ENCODE peak calls at places on chromosomes 7 and 10, in eight cellular contexts. T, Q, W, O, F, M, B and P are unnamed samples.
A peak's percentile ranks its signal among the peaks of the same experiment; 100 is the strongest.

GRCh38 chr10:11958956-11959355 is 83.7 kb downstream of the UPF2 start:
- DNase-seq in T (no peak), Q (no peak), W (no peak), O (no peak), F (no peak), M (no peak), B (no peak), P (no peak)

GRCh38 chr7:159031135-159031701 is 113.4 kb downstream of the VIPR2 start:
- DNase-seq in T (peak; percentile 84), Q (no peak), W (no peak), O (peak; percentile 66), F (no peak), M (no peak), B (no peak), P (no peak)

GRCh38 chr7:25087855-25088254 is 37.2 kb downstream of the CYCS start:
- DNase-seq in T (no peak), Q (no peak), W (no peak), O (no peak), F (no peak), M (no peak), B (no peak), P (no peak)

GRCh38 chr7:25424113-25424512 is 195.8 kb upstream of the NPVF start:
- DNase-seq in T (no peak), Q (no peak), W (no peak), O (no peak), F (no peak), M (no peak), B (no peak), P (no peak)

GRCh38 chr7:93092757-93093370 is 24.9 kb downstream of the SAMD9 start:
- DNase-seq in T (no peak), Q (no peak), W (no peak), O (no peak), F (no peak), M (no peak), B (peak; percentile 37), P (peak; percentile 35)

GRCh38 chr7:125834421-125834820 is 904.8 kb upstream of the POT1 start:
- DNase-seq in T (no peak), Q (no peak), W (no peak), O (no peak), F (no peak), M (no peak), B (no peak), P (no peak)

GRCh38 chr10:48788551-48788950 is 103.9 kb downstream of the WDFY4 start:
- DNase-seq in T (no peak), Q (no peak), W (no peak), O (no peak), F (no peak), M (no peak), B (no peak), P (no peak)

GRCh38 chr7:130917669-130918128 is 183.7 kb upstream of the KLF14 start:
- DNase-seq in T (no peak), Q (no peak), W (no peak), O (no peak), F (no peak), M (no peak), B (peak; percentile 74), P (peak; percentile 82)

GRCh38 chr10:91091780-91092179 is 128.7 kb upstream of the PCGF5 start:
- DNase-seq in T (no peak), Q (no peak), W (no peak), O (no peak), F (no peak), M (no peak), B (no peak), P (no peak)

GRCh38 chr7:46993396-46993795 is 588.5 kb downstream of the TNS3 start:
- DNase-seq in T (no peak), Q (no peak), W (no peak), O (no peak), F (no peak), M (no peak), B (peak; percentile 72), P (no peak)

GRCh38 chr10:42574336-42574735 is 64.0 kb downstream of the ZNF33B start:
- DNase-seq in T (no peak), Q (no peak), W (no peak), O (no peak), F (no peak), M (no peak), B (no peak), P (no peak)

GRCh38 chr7:101630591-101630990 is 1.5 kb upstream of the MYL10 start:
- DNase-seq in T (no peak), Q (peak; percentile 30), W (peak; percentile 54), O (no peak), F (no peak), M (no peak), B (peak; percentile 86), P (no peak)

GRCh38 chr7:24328050-24328449 is 44.1 kb downstream of the NPY start:
- DNase-seq in T (no peak), Q (no peak), W (no peak), O (no peak), F (no peak), M (no peak), B (no peak), P (no peak)

GRCh38 chr7:73647725-73648592 is 19.7 kb upstream of the VPS37D start:
- DNase-seq in T (no peak), Q (no peak), W (no peak), O (peak; percentile 73), F (peak; percentile 43), M (peak; percentile 83), B (no peak), P (peak; percentile 93)

GRCh38 chr10:1972406-1972805 is 235.1 kb upstream of the ADARB2 start:
- DNase-seq in T (no peak), Q (no peak), W (no peak), O (no peak), F (no peak), M (no peak), B (no peak), P (no peak)

GRCh38 chr10:103259989-103260388 is 14.3 kb downstream of the RPEL1 start:
- DNase-seq in T (no peak), Q (no peak), W (no peak), O (no peak), F (no peak), M (no peak), B (peak; percentile 44), P (no peak)

GRCh38 chr10:88427024-88427423 is 156.1 kb downstream of the RNLS start:
- DNase-seq in T (no peak), Q (no peak), W (no peak), O (no peak), F (no peak), M (no peak), B (no peak), P (peak; percentile 13)

GRCh38 chr10:72080042-72081035 is 8.0 kb downstream of the SPOCK2 start:
- DNase-seq in T (no peak), Q (no peak), W (no peak), O (no peak), F (no peak), M (no peak), B (no peak), P (no peak)

DNA sequence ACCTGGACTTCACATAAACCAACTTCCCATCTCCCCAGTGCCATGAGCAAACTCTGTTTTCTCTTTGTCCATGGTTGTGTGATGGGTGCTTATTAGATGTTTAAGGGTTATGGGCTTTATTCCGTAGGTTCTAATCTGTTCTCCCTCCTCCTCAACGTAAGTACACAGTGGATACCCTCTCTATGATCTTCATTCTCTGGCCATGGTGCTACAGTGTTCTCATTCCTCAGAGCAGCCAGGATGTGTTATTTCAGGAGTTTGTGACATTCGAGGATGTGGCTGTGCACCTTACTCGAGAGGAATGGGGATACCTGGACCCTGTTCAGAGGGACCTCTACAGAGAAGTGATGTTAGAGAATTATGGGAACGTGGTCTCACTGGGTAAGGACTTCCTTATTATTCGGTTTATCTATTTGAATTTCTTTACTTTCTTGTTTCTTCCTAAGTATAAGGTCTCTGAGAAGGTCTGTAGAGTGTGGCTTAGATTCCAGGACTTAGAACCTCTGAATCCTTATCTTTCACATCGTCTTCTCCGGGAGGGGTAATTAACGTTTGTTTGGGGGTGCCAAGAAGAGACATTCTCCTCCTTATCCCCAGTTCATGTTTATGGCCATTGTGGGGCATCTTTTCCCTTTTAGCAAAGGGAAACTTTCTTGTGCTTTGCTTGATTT is 3.8 kb downstream of the ZNF655 start:
- DNase-seq in T (no peak), Q (no peak), W (no peak), O (no peak), F (no peak), M (no peak), B (no peak), P (no peak)
- H3K27ac ChIP-seq in T (no peak overlapping the region), Q (peak overlapping the region; percentile 98), W (peak overlapping the region; percentile 83), O (no peak overlapping the region), F (peak overlapping the region; percentile 59), M (peak overlapping the region; percentile 21), B (peak overlapping the region; percentile 86), P (peak overlapping the region; percentile 50)

DNA sequence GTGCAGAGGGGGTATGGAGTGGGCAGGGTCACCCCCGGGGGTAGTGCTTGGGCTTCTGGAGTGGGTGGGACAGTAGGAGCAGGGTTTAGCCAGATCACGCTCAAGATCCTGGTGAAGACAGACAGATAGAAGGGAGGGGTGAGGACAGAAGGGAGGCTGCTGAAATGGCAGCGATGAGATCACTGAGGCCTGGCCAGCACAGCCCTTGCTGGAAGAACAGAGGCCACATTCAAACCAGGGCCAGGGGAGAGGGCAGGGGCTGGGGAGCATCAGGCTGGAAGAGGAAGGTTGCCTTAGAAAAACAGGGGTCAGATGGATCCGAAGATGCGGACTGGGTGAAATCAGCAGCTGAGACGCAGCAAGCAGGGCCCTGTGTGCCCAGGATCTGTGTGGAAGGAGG is 105.9 kb downstream of the GRB10 start:
- DNase-seq in T (no peak), Q (no peak), W (no peak), O (no peak), F (no peak), M (no peak), B (no peak), P (no peak)
- H3K4me1 ChIP-seq in T (peaks cover 50% of the 10 kb centered on the region), Q (no peaks in the 10 kb centered on the region), W (peaks cover 7% of the 10 kb centered on the region), O (peaks cover 45% of the 10 kb centered on the region), F (peaks cover 7% of the 10 kb centered on the region), M (no peaks in the 10 kb centered on the region), B (no peaks in the 10 kb centered on the region), P (peaks cover 15% of the 10 kb centered on the region)

DNA sequence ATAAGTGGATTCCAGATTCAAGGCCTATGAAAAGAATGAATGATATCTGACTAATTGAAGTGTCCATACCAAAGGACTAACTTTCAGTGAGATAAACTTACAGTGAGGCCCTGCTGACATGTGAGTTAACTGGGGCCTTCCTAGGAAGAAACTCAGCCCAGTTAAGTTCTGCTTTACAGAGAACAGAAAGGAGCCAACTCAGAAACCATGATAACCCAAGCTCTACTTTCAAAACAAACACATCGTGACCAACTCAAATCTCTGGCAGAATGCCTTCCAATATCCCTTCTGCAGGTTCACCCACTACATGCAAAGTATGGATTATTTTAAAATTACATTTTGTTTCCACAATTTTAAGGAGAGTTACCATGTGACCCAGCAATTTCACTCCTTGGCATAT is 75.8 kb upstream of the MRLN start:
- DNase-seq in T (no peak), Q (no peak), W (no peak), O (no peak), F (no peak), M (no peak), B (no peak), P (no peak)
- H3K27ac ChIP-seq in T (no peak overlapping the region), Q (no peak overlapping the region), W (no peak overlapping the region), O (no peak overlapping the region), F (no peak overlapping the region), M (no peak overlapping the region), B (no peak overlapping the region), P (no peak overlapping the region)

DNA sequence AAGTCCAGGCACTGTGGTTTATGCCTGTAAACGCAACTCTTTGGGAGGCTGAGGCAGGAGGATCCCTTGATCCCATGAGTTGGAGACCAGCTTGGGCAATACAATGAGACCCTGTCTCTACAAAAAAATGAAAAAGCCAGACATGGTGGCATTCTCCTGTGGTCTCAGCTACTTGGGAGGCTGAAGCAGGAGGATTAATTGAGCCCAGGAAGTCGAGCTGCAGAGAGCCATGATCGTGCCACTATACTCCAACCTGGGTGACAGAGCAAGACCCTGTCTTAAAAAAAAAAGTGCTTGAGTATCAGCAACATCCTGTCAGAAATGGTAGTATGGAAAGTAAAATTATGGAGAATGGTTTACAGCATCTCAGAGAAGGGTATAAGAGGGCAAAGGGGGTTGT is 11.6 kb downstream of the APBB1IP start:
- DNase-seq in T (no peak), Q (no peak), W (no peak), O (no peak), F (no peak), M (no peak), B (no peak), P (no peak)
- H3K4me1 ChIP-seq in T (no peaks in the 10 kb centered on the region), Q (no peaks in the 10 kb centered on the region), W (no peaks in the 10 kb centered on the region), O (no peaks in the 10 kb centered on the region), F (no peaks in the 10 kb centered on the region), M (no peaks in the 10 kb centered on the region), B (no peaks in the 10 kb centered on the region), P (no peaks in the 10 kb centered on the region)